ENCODE peak calls at places on chromosomes 2 and 18, in seven cellular contexts. T, Y, E, X, I, R and L are unnamed samples.

GRCh38 chr2:165691615-165692014 is 102.4 kb downstream of the GALNT3 start:
- DNase-seq in T (no peak), Y (no peak), E (no peak), X (no peak), I (peak), R (no peak), L (no peak)

GRCh38 chr2:24875272-24875671 is 44.8 kb downstream of the ADCY3 start:
- DNase-seq in T (no peak), Y (no peak), E (no peak), X (no peak), I (peak), R (no peak), L (no peak)

GRCh38 chr18:22173221-22173927 is 4.0 kb downstream of the GATA6 start:
- DNase-seq in T (no peak), Y (no peak), E (no peak), X (no peak), I (no peak), R (no peak), L (no peak)

GRCh38 chr2:174631009-174631981 is 33.7 kb upstream of the WIPF1 start:
- DNase-seq in T (no peak), Y (no peak), E (no peak), X (no peak), I (peak), R (peak), L (no peak)

GRCh38 chr2:133193544-133193943 is 374.7 kb downstream of the NCKAP5 start:
- DNase-seq in T (no peak), Y (no peak), E (no peak), X (no peak), I (no peak), R (no peak), L (no peak)

GRCh38 chr2:121858406-121858805 is 103.0 kb downstream of the TSN start:
- DNase-seq in T (no peak), Y (no peak), E (no peak), X (no peak), I (no peak), R (no peak), L (no peak)

GRCh38 chr2:27889774-27890145 is 427 bp downstream of the RBKS start:
- DNase-seq in T (no peak), Y (no peak), E (peak), X (no peak), I (peak), R (no peak), L (no peak)

GRCh38 chr2:88053301-88053700 is 2.3 kb downstream of the KRCC1 start:
- DNase-seq in T (no peak), Y (no peak), E (no peak), X (no peak), I (peak), R (no peak), L (no peak)

GRCh38 chr18:45505497-45506206 is 109.6 kb upstream of the SLC14A2 start:
- DNase-seq in T (no peak), Y (no peak), E (no peak), X (no peak), I (peak), R (no peak), L (no peak)

GRCh38 chr2:161238559-161239415 is 69.4 kb upstream of the PSMD14 start:
- DNase-seq in T (no peak), Y (peak), E (peak), X (no peak), I (peak), R (peak), L (peak)

GRCh38 chr2:66364495-66364992 is 70.4 kb upstream of the MEIS1 start:
- DNase-seq in T (no peak), Y (no peak), E (no peak), X (no peak), I (peak), R (no peak), L (no peak)

GRCh38 chr2:67686254-67686653 is 289.1 kb downstream of the ETAA1 start:
- DNase-seq in T (no peak), Y (no peak), E (no peak), X (no peak), I (no peak), R (no peak), L (no peak)

GRCh38 chr2:78832481-78832880 is 193.0 kb upstream of the REG3G start:
- DNase-seq in T (no peak), Y (no peak), E (no peak), X (no peak), I (no peak), R (no peak), L (no peak)

GRCh38 chr2:157427922-157428303 is 16.0 kb downstream of the CYTIP start:
- DNase-seq in T (no peak), Y (no peak), E (no peak), X (no peak), I (no peak), R (no peak), L (no peak)

GRCh38 chr18:9787716-9788115 is 79.6 kb downstream of the RAB31 start:
- DNase-seq in T (no peak), Y (no peak), E (no peak), X (no peak), I (peak), R (no peak), L (no peak)
- TF ChIP-seq CTCF in T (no peak), Y (no peak), E (no peak), X (no peak), I (no peak), R (no peak), L (no peak)

GRCh38 chr18:9872823-9873222 is 12.9 kb upstream of the TXNDC2 start:
- DNase-seq in T (no peak), Y (no peak), E (no peak), X (no peak), I (no peak), R (no peak), L (no peak)
- TF ChIP-seq CTCF in T (no peak), Y (no peak), E (no peak), X (no peak), I (no peak), R (no peak), L (no peak)

GRCh38 chr2:101106453-101107181 is 44.6 kb downstream of the TBC1D8 start:
- DNase-seq in T (no peak), Y (no peak), E (no peak), X (no peak), I (no peak), R (no peak), L (no peak)
- TF ChIP-seq CTCF in T (no peak), Y (no peak), E (no peak), X (no peak), I (no peak), R (no peak), L (no peak)

DNA sequence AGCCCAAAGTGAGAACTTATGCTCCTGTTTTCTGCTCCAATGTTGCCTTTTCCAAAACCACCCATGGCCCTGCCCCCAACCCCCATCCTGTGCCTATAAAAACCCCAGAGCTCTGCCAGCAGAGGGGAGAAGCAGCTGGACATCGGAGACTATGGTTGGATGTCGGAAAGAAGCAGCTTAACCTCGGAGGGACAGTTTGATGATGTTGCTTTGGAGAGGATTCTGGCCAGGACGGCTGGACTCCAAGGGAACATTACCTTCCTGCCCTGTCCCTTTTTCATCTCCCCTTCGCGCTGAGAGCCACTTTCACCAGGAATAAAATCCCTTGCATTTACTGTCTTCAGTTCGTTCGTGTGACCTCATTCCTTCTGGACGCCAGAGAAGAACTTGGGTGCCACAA is 158.4 kb downstream of the PTPRM start:
- DNase-seq in T (no peak), Y (no peak), E (no peak), X (no peak), I (no peak), R (no peak), L (no peak)
- TF ChIP-seq CTCF in T (no peak), Y (no peak), E (no peak), X (no peak), I (no peak), R (no peak), L (no peak)

GRCh38 chr2:30752811-30753210 is 54.4 kb downstream of the CAPN13 start:
- DNase-seq in T (no peak), Y (no peak), E (no peak), X (no peak), I (no peak), R (no peak), L (no peak)
- TF ChIP-seq CTCF in T (no peak), Y (no peak), E (no peak), X (no peak), I (no peak), R (no peak), L (no peak)

DNA sequence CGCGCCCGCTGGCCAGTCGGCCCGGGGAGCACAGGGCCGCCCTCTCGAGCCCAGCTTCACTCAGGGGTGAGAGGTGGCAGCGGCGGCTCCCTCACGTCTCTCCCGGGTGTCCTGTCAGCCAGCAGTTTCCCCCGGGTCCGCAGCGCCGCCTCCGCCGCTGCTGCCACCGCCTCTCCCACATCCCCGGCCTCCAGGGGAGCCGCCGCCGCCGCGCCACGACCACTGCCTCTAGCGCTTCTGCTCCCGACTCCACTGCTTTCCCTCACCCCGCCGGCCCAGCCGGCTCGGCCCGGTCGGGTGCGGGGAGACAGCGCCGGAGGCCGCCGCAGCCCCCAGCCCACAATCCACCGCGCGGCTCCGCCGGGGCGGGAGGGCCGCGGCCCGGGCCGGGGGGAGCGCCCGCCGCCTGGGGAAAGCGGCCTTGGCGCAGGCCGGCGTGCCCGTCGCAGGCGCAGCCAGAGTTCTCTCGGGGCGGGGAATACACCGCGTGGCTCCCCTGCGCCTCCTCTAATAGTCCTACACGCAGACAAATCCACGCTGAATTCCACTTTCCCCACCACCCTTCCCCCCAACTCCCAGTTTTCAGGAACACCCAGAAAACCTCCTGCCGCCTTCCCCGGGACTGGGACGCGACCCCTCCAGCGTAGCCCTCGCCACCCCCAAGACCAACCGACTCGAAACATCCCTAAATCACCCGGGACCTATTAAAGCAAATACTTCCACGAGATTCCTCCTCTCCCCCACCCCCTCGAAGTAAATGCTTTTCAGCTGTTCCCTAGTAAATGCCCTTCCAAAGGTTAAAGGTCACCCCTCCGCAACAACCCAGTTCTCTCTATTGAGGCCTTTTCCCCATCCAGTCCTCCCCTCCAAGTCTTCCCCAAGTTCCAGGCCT is at the start of gene VPS54:
- DNase-seq in T (no peak), Y (peak), E (peak), X (peak), I (peak), R (peak), L (peak)
- TF ChIP-seq CTCF in T (no peak), Y (no peak), E (no peak), X (no peak), I (no peak), R (no peak), L (no peak)

DNA sequence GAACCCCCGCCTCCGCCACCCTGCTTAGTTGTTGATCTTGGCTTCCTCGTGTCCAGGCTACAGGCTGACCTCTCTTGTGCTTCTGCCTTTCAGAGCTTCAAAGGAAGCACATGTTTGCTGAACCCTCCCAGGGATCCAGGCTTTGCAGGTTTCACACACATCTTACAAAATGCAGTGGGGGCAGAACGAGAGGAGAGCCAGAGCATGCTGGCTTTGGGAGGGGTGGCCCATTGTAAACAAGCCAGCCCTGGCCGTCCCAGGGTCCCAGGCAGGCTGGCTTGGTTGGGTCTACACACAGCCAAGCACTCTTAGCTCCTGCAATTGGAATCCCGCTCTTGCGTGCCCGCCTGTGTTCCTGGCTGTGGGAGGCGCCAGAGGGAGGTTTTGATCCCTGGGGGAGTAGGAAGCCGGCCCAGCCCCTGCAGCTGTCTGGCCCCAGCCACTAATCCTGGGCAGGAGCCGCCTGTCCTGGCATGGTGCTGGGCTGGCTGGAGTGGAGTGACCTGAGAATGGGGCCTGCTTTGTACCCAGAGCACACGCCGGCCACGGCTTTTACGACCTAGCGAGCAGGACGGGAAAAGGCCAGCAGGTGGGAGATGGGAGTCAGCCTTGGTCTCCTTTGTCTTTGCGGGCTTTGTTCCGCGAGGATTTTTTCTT is 53.9 kb downstream of the SH3BP4 start:
- DNase-seq in T (no peak), Y (no peak), E (peak), X (no peak), I (peak), R (no peak), L (peak)
- TF ChIP-seq CTCF in T (peak), Y (no peak), E (peak), X (peak), I (peak), R (no peak), L (peak)